ENCODE peak calls at places on chromosomes 11 and 22, in seven cellular contexts. Y is spleen, U is HCT116, P is breast epithelium, X is transverse colon, B is stomach, F is SK-N-SH. C is an unnamed sample.

GRCh38 chr11:72781063-72781312 is 12.9 kb downstream of the STARD10 start:
- DNase-seq in Y (no peak), U (no peak), P (peak; percentile 54), X (peak; percentile 66), B (peak; percentile 71), F (no peak), C (no peak)

GRCh38 chr22:17271711-17272451 is 52.6 kb upstream of the ADA2 start:
- DNase-seq in Y (peak; percentile 22), U (no peak), P (no peak), X (no peak), B (no peak), F (no peak), C (no peak)

GRCh38 chr11:104918113-104918824 is 20.0 kb upstream of the CASP12 start:
- DNase-seq in Y (no peak), U (no peak), P (no peak), X (no peak), B (no peak), F (no peak), C (no peak)

GRCh38 chr11:72631806-72632731 is 42.2 kb downstream of the PDE2A start:
- DNase-seq in Y (peak; percentile 86), U (no peak), P (no peak), X (no peak), B (no peak), F (peak; percentile 80), C (no peak)

GRCh38 chr11:79066456-79067354 is 374.1 kb downstream of the TENM4 start:
- DNase-seq in Y (no peak), U (no peak), P (no peak), X (no peak), B (no peak), F (peak; percentile 94), C (no peak)

GRCh38 chr22:17350292-17350691 is 19.0 kb upstream of the CECR2 start:
- DNase-seq in Y (no peak), U (no peak), P (no peak), X (no peak), B (no peak), F (no peak), C (no peak)

GRCh38 chr11:96054870-96055705 is 131.2 kb upstream of the MTMR2 start:
- DNase-seq in Y (no peak), U (peak; percentile 27), P (no peak), X (no peak), B (no peak), F (peak; percentile 38), C (no peak)

GRCh38 chr22:45896153-45896951 is 80.6 kb downstream of the WNT7B start:
- DNase-seq in Y (no peak), U (no peak), P (peak; percentile 76), X (no peak), B (no peak), F (no peak), C (no peak)

GRCh38 chr22:44932493-44932892 is 77.3 kb downstream of the PHF21B start:
- DNase-seq in Y (no peak), U (no peak), P (no peak), X (no peak), B (no peak), F (no peak), C (no peak)

GRCh38 chr11:20111871-20112270 is 48.4 kb downstream of the DBX1 start:
- DNase-seq in Y (no peak), U (no peak), P (no peak), X (no peak), B (no peak), F (no peak), C (no peak)

GRCh38 chr11:69587454-69588081 is 53.4 kb upstream of the CCND1 start:
- DNase-seq in Y (no peak), U (peak; percentile 23), P (no peak), X (no peak), B (no peak), F (no peak), C (no peak)

GRCh38 chr11:62171261-62171723 is 18.7 kb upstream of the SCGB1D1 start:
- DNase-seq in Y (no peak), U (peak; percentile 94), P (peak; percentile 76), X (peak; percentile 85), B (peak; percentile 86), F (peak; percentile 69), C (peak; percentile 95)

GRCh38 chr22:27531782-27532530 is 269.6 kb downstream of the MN1 start:
- DNase-seq in Y (no peak), U (no peak), P (no peak), X (no peak), B (no peak), F (no peak), C (no peak)

GRCh38 chr11:43376594-43376993 is 17.9 kb downstream of the TTC17 start:
- DNase-seq in Y (no peak), U (no peak), P (no peak), X (no peak), B (no peak), F (no peak), C (no peak)

GRCh38 chr11:72951815-72952340 is 137.7 kb downstream of the ATG16L2 start:
- DNase-seq in Y (no peak), U (no peak), P (no peak), X (no peak), B (no peak), F (no peak), C (no peak)

GRCh38 chr11:44957051-44957515 is 6.4 kb upstream of the TP53I11 start:
- DNase-seq in Y (no peak), U (no peak), P (no peak), X (no peak), B (no peak), F (no peak), C (no peak)

GRCh38 chr11:91795139-91795887 is 429.3 kb upstream of the FAT3 start:
- DNase-seq in Y (no peak), U (no peak), P (no peak), X (no peak), B (no peak), F (no peak), C (no peak)

GRCh38 chr11:1148752-1149180 is 9.0 kb upstream of the MUC5AC start:
- DNase-seq in Y (no peak), U (no peak), P (no peak), X (peak; percentile 19), B (no peak), F (no peak), C (no peak)

GRCh38 chr22:47160141-47160541 is 397.7 kb downstream of the TBC1D22A start:
- DNase-seq in Y (peak; percentile 76), U (no peak), P (no peak), X (no peak), B (no peak), F (no peak), C (no peak)

GRCh38 chr11:21659961-21660360 is 532.9 kb upstream of the ANO5 start:
- DNase-seq in Y (no peak), U (no peak), P (no peak), X (no peak), B (no peak), F (no peak), C (no peak)

GRCh38 chr11:2662024-2662312 is 37.8 kb downstream of the KCNQ1OT1 start:
- DNase-seq in Y (peak; percentile 29), U (no peak), P (no peak), X (no peak), B (peak; percentile 19), F (no peak), C (peak; percentile 84)

GRCh38 chr11:71170619-71171018 is 81.8 kb downstream of the SHANK2 start:
- DNase-seq in Y (no peak), U (no peak), P (no peak), X (no peak), B (no peak), F (no peak), C (peak; percentile 64)

GRCh38 chr22:37079668-37080171 is 28.2 kb downstream of the KCTD17 start:
- DNase-seq in Y (peak; percentile 83), U (no peak), P (no peak), X (peak; percentile 48), B (peak; percentile 41), F (no peak), C (no peak)

GRCh38 chr11:34650528-34650927 is 29.6 kb downstream of the EHF start:
- DNase-seq in Y (no peak), U (no peak), P (peak; percentile 57), X (no peak), B (no peak), F (no peak), C (no peak)
- TF ChIP-seq POLR2AphosphoS5 in Y (no peak), U (no peak), P (no peak), X (no peak), B (no peak), F (no peak), C (no peak)

GRCh38 chr11:63945482-63946163 is 6.8 kb downstream of the NAA40 start:
- DNase-seq in Y (no peak), U (peak; percentile 36), P (peak; percentile 93), X (peak; percentile 75), B (peak; percentile 77), F (peak; percentile 84), C (no peak)
- TF ChIP-seq POLR2AphosphoS5 in Y (no peak), U (no peak), P (peak; percentile 56), X (no peak), B (no peak), F (no peak), C (no peak)

DNA sequence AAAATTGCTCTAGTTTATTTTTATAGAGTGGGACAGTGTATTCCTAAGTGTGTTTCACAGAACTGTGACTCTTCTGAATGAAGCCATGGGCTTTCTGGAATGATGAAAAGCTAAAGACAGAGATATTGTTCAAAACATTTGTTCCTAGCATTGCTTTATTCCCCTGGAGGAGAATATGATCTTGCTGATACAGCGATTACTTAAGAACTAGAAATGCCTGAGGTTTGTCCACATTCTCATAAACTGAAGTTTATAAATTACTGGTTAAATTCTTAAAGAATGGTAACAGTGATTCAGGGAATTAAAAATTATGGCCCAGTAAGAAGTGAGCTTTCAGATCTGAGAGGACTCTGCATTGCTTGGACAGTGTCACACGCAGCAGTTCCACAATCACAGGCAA is 690.3 kb downstream of the FAM181B start:
- DNase-seq in Y (no peak), U (no peak), P (no peak), X (no peak), B (no peak), F (no peak), C (no peak)
- TF ChIP-seq POLR2AphosphoS5 in Y (no peak), U (no peak), P (no peak), X (no peak), B (no peak), F (no peak), C (no peak)

GRCh38 chr11:77121096-77121640 is 6.9 kb upstream of the MYO7A start:
- DNase-seq in Y (no peak), U (no peak), P (no peak), X (no peak), B (no peak), F (no peak), C (no peak)
- TF ChIP-seq POLR2AphosphoS5 in Y (no peak), U (no peak), P (no peak), X (no peak), B (no peak), F (no peak), C (no peak)

GRCh38 chr11:75400110-75400865 is 970 bp downstream of the RPS3 start:
- DNase-seq in Y (no peak), U (no peak), P (no peak), X (no peak), B (no peak), F (no peak), C (no peak)
- TF ChIP-seq POLR2AphosphoS5 in Y (no peak), U (peak; percentile 41), P (no peak), X (no peak), B (no peak), F (no peak), C (no peak)

GRCh38 chr22:31943206-31943975 is 944 bp upstream of the YWHAH start:
- DNase-seq in Y (peak; percentile 74), U (no peak), P (no peak), X (no peak), B (no peak), F (no peak), C (no peak)
- TF ChIP-seq POLR2AphosphoS5 in Y (no peak), U (peak; percentile 64), P (no peak), X (no peak), B (no peak), F (no peak), C (no peak)

GRCh38 chr11:68335693-68336092 is 23.3 kb downstream of the LRP5 start:
- DNase-seq in Y (no peak), U (no peak), P (no peak), X (no peak), B (no peak), F (no peak), C (no peak)
- TF ChIP-seq POLR2AphosphoS5 in Y (no peak), U (no peak), P (no peak), X (peak; percentile 61), B (no peak), F (no peak), C (peak; percentile 52)